ENCODE peak calls at places on chromosomes 12 and 14, in five cellular contexts. T, X, P, R and U are unnamed samples. For H3K36me3, the result is how much of the 10 kb centered on the place peaks cover.

GRCh38 chr12:75862692-75863471 is 168.7 kb downstream of the PHLDA1 start:
- DNase-seq in P (no peak), T (no peak), X (no peak), R (no peak), U (peak)

GRCh38 chr12:68349921-68350606 is 17.9 kb upstream of the MDM1 start:
- DNase-seq in X (no peak), T (no peak), P (no peak), R (no peak), U (no peak)

GRCh38 chr12:117525766-117526165 is 164.3 kb upstream of the NOS1 start:
- DNase-seq in X (no peak), T (no peak), P (no peak), R (no peak), U (no peak)

GRCh38 chr12:126347421-126347820 is 1282.2 kb downstream of the AACS start:
- DNase-seq in R (no peak), T (peak), X (no peak), P (no peak), U (no peak)

GRCh38 chr12:69348162-69348938 is at the start of gene LYZ:
- DNase-seq in X (no peak), P (no peak), T (peak), R (no peak), U (no peak)

GRCh38 chr12:9750276-9751203 is 10.2 kb downstream of the CD69 start:
- DNase-seq in X (peak), P (no peak), T (peak), R (no peak), U (no peak)

GRCh38 chr12:66636771-66637170 is 42.1 kb downstream of the GRIP1 start:
- DNase-seq in X (no peak), R (no peak), T (no peak), P (no peak), U (no peak)

GRCh38 chr14:23829736-23830474 is 123.7 kb upstream of the DHRS4 start:
- DNase-seq in X (peak), P (no peak), T (no peak), R (no peak), U (peak)

GRCh38 chr14:21093769-21094681 is 4.4 kb downstream of the ZNF219 start:
- DNase-seq in R (no peak), T (peak), X (peak), P (no peak), U (no peak)

GRCh38 chr12:92253301-92253700 is 107.7 kb upstream of the BTG1 start:
- DNase-seq in P (no peak), T (no peak), X (no peak), R (no peak), U (peak)

GRCh38 chr12:40668095-40668494 is 24.1 kb upstream of the CNTN1 start:
- DNase-seq in R (no peak), X (no peak), T (no peak), P (no peak), U (no peak)

GRCh38 chr12:52871291-52871961 is 22.6 kb upstream of the KRT78 start:
- DNase-seq in X (peak), R (no peak), P (peak), T (no peak), U (peak)

GRCh38 chr12:104596128-104596799 is 139.5 kb downstream of the CHST11 start:
- DNase-seq in T (no peak), R (no peak), X (no peak), P (peak), U (peak)

GRCh38 chr14:78319826-78320635 is 149.9 kb downstream of the NRXN3 start:
- DNase-seq in R (no peak), T (no peak), P (no peak), X (no peak), U (no peak)

GRCh38 chr14:74080820-74081460 is 3.3 kb downstream of the ALDH6A1 start:
- DNase-seq in R (no peak), T (no peak), P (no peak), X (no peak), U (no peak)

GRCh38 chr14:53042480-53042879 is 91.6 kb upstream of the FERMT2 start:
- DNase-seq in X (no peak), P (no peak), T (no peak), R (no peak), U (no peak)

GRCh38 chr12:101935769-101936741 is 58.7 kb downstream of the DRAM1 start:
- DNase-seq in P (peak), R (no peak), T (peak), X (peak), U (peak)

GRCh38 chr12:47777151-47777550 is 4.1 kb downstream of the SLC48A1 start:
- DNase-seq in T (no peak), R (no peak), X (no peak), P (no peak), U (no peak)

GRCh38 chr12:93696462-93696861 is 19.3 kb downstream of the CRADD start:
- DNase-seq in R (no peak), P (no peak), X (no peak), T (no peak), U (no peak)

GRCh38 chr14:22587247-22587646 is 1.8 kb downstream of the DAD1 start:
- DNase-seq in X (no peak), R (no peak), T (no peak), P (no peak), U (no peak)

GRCh38 chr14:43540948-43541347 is 966.1 kb downstream of the FSCB start:
- DNase-seq in X (peak), R (no peak), T (peak), P (no peak), U (no peak)
- TF ChIP-seq CTCF in X (peak), R (no peak), T (peak), P (no peak), U (no peak)

GRCh38 chr14:101735453-101735852 is 26.1 kb upstream of the PPP2R5C start:
- DNase-seq in X (no peak), P (no peak), R (no peak), T (no peak), U (no peak)

GRCh38 chr14:101734241-101734847 is 27.2 kb upstream of the PPP2R5C start:
- DNase-seq in T (no peak), R (no peak), P (no peak), X (no peak), U (no peak)

GRCh38 chr14:101736071-101736470 is 25.4 kb upstream of the PPP2R5C start:
- DNase-seq in P (no peak), X (no peak), T (no peak), R (no peak), U (no peak)

GRCh38 chr14:101737414-101738367 is 23.8 kb upstream of the PPP2R5C start:
- DNase-seq in T (no peak), X (no peak), R (no peak), P (no peak), U (no peak)

GRCh38 chr14:101736585-101736984 is 24.9 kb upstream of the PPP2R5C start:
- DNase-seq in T (no peak), P (no peak), X (no peak), R (no peak), U (no peak)
- H3K4me3 ChIP-seq in T (no peak), P (no peak), X (no peak), R (no peak), U (no peak)

GRCh38 chr14:91316761-91317160 is 72.3 kb upstream of the GPR68 start:
- DNase-seq in R (no peak), P (no peak), T (no peak), X (no peak), U (no peak)

GRCh38 chr14:91318911-91319310 is 74.4 kb upstream of the GPR68 start:
- DNase-seq in R (no peak), X (no peak), P (no peak), T (no peak), U (no peak)

GRCh38 chr14:91315844-91316267 is 71.4 kb upstream of the GPR68 start:
- DNase-seq in P (no peak), T (no peak), X (no peak), R (peak), U (no peak)

GRCh38 chr14:91320266-91320665 is 75.8 kb upstream of the GPR68 start:
- DNase-seq in R (no peak), P (no peak), T (no peak), X (no peak), U (no peak)

DNA sequence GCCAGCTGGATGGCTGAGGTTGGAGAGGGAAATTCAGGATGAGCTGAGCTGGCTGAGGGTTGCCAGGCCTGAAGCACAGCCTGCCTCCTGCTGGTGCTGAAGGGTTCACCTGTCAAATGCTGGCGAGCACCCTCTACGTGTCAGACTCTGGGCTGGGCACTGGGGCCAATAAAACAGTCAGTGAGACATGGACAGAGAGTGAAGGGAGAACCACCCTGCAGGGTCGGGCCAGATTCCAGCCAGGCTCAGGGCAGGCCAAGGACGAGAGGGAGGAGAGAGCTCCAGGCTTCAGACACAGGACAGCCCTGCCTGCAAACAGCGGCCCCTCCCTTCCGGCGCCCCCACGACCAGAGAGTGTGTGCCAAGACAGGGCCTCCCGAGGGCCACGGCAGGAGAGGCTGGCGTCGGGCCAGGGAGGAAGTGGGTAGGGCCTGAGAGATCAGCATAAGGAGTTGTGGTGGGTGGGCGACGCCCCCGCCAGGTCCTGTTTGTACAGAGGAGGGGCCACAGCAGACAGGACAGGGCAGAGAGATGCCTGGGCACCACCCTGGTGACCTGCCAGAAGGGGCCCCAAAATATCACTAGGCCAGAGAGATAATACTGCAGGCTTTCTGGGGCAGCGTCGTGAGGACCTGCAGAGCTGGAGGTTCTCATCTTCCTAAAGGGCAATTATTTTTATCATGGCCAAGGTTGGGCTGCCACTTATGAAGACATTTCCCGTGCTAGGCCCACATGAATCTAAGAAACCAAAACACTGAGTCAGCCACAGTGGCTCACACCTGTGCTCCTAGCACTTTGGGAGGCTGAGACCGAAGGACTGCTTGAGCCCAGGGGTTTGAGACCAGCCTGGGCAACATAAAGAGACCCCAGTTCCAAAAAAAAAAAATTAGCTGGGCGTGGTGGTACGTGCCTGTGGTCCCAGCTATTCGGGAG is 73.1 kb upstream of the GPR68 start:
- DNase-seq in R (peak), X (peak), P (peak), T (no peak), U (no peak)
- H3K36me3 ChIP-seq in R (half or more), X (under half), P (under half), T (under half), U (under half)

GRCh38 chr12:65278576-65279386 is at the start of gene MSRB3:
- DNase-seq in X (peak), T (peak), R (no peak), P (peak), U (no peak)
- TF ChIP-seq CTCF in X (peak), T (peak), R (no peak), P (no peak), U (peak)